ENCODE peak calls at places on chromosomes 4 and X, in five cellular contexts. L, X, W, V and I are unnamed samples.

GRCh38 chr4:26613242-26613641 is 29.4 kb downstream of the TBC1D19 start:
- DNase-seq in L (no peak), X (peak; percentile 37), W (no peak), V (no peak), I (no peak)

GRCh38 chr4:88007304-88008132 is at the start of gene PKD2:
- DNase-seq in L (peak; percentile 90), X (peak; percentile 65), W (peak; percentile 91), V (peak; percentile 83), I (peak; percentile 76)

GRCh38 chr4:85968945-85969830 is 390.7 kb downstream of the MAPK10 start:
- DNase-seq in L (no peak), X (peak; percentile 72), W (no peak), V (peak; percentile 10), I (peak; percentile 25)

GRCh38 chrX:110755061-110755460 is 40.6 kb downstream of the CHRDL1 start:
- DNase-seq in L (no peak), X (peak; percentile 40), W (no peak), V (no peak), I (no peak)

GRCh38 chr4:40736910-40737309 is 12.8 kb upstream of the NSUN7 start:
- DNase-seq in L (no peak), X (peak; percentile 22), W (no peak), V (peak; percentile 11), I (peak; percentile 54)

GRCh38 chrX:80138938-80139337 is 124.4 kb downstream of the TBX22 start:
- DNase-seq in L (no peak), X (no peak), W (no peak), V (no peak), I (no peak)

GRCh38 chr4:55018521-55018920 is 106.9 kb downstream of the KDR start:
- DNase-seq in L (no peak), X (peak; percentile 18), W (no peak), V (no peak), I (no peak)

GRCh38 chr4:169774466-169775445 is 17.0 kb upstream of the HPF1 start:
- DNase-seq in L (no peak), X (no peak), W (no peak), V (peak; percentile 48), I (no peak)

GRCh38 chr4:119020158-119020557 is 115.5 kb upstream of the MYOZ2 start:
- DNase-seq in L (no peak), X (peak; percentile 80), W (no peak), V (no peak), I (no peak)
- H3K27ac ChIP-seq in L (no peak overlapping the region), X (peak overlapping the region; percentile 75), W (peak overlapping the region; percentile 26), V (no peak overlapping the region), I (no peak overlapping the region)

DNA sequence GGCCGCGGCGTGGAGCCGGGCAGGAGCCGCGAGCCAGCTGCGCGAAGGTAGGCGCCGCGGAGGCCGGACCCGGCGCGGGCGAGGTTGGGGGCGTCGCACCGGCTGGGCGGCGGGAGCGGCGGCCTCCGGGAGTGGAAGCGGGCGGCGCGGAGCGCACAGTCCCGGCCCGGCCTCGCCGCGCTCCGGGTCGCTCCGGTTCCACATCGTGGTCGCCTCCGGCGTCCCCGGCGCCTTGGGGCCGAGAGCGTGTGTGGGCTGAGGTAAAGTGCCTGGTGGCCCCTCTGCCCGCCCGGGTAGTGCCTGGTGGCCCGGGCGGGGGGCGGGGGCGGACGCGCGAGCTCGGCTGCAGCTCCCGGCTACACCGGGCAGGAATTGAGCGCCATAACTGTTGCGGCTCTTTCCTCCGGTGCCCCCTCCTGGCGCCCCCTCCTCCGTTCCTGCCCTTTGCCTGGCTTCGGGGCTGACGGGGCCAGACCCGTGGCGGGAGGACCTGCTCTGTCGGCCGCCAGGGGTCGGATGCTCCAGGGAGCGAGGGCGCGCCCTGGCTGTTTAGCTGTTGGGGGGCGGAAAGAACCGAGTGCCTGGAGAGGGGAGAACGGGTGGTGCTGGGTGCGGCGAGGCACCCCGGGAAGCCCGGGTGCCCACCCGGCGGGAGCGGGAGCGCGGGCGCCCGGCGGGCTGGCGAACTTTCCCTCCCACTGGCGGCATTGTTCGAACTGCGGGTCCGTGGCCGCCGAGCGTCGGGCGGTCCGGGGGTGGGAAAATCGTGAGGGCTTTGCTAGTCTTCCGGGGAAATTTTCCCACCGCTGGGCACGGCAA is 661 bp downstream of the JADE3 start:
- DNase-seq in L (peak; percentile 55), X (peak; percentile 14), W (peak; percentile 47), V (peak; percentile 22), I (no peak)
- TF ChIP-seq CTCF in L (no peak), X (peak; percentile 44), W (peak; percentile 48), V (peak; percentile 50), I (peak; percentile 46)

GRCh38 chr4:139596680-139597279 is 40.8 kb upstream of the SETD7 start:
- DNase-seq in L (no peak), X (no peak), W (no peak), V (no peak), I (no peak)

GRCh38 chr4:139599594-139600374 is 43.8 kb upstream of the SETD7 start:
- DNase-seq in L (no peak), X (peak; percentile 73), W (no peak), V (no peak), I (peak; percentile 81)

GRCh38 chr4:139600662-139601061 is 44.6 kb upstream of the SETD7 start:
- DNase-seq in L (no peak), X (no peak), W (no peak), V (no peak), I (no peak)

GRCh38 chr4:139595989-139596679 is 40.1 kb upstream of the SETD7 start:
- DNase-seq in L (peak; percentile 38), X (peak; percentile 56), W (no peak), V (no peak), I (no peak)

GRCh38 chr4:139599076-139599475 is 43.1 kb upstream of the SETD7 start:
- DNase-seq in L (no peak), X (no peak), W (no peak), V (no peak), I (no peak)
- H3K27ac ChIP-seq in L (no peak overlapping the region), X (no peak overlapping the region), W (no peak overlapping the region), V (no peak overlapping the region), I (no peak overlapping the region)

DNA sequence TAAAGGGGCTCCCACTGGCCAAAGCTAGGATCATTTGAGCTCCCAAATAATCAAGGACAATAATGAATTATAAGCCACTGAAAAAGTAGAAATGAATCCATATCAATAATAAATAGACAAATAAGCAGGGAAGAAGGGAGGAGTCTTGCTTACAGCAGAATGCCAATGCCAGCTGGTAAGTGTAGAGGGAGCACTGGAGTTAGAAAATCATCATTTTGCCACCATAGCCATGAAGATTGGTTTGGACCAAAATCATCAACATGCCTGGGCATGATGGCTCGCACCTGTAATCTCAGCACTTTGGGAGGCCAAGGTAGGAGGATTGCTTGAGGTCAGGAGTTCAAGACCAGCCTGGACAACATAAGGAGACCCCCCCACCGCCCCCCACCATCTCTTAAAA is 20.4 kb upstream of the SH3KBP1 start:
- DNase-seq in L (no peak), X (no peak), W (no peak), V (no peak), I (no peak)
- TF ChIP-seq CTCF in L (no peak), X (no peak), W (no peak), V (no peak), I (no peak)

GRCh38 chr4:74653331-74654229 is 140.7 kb downstream of the BTC start:
- DNase-seq in L (no peak), X (no peak), W (no peak), V (no peak), I (no peak)
- H3K27ac ChIP-seq in L (no peak overlapping the region), X (no peak overlapping the region), W (no peak overlapping the region), V (no peak overlapping the region), I (no peak overlapping the region)